ENCODE peak calls at places on chromosomes 12 and 14, in five cellular contexts. H is A549, Y is pancreas, T is lung, O is fibroblast of mammary gland. I is an unnamed sample.

GRCh38 chr12:45553204-45553603 is 176.3 kb upstream of the ARID2 start:
- DNase-seq in H (no peak), Y (no peak), T (no peak), O (peak), I (no peak)

GRCh38 chr12:570237-570925 is 92.9 kb downstream of the NINJ2 start:
- DNase-seq in H (peak), Y (peak), T (peak), O (peak), I (no peak)

GRCh38 chr14:77206877-77207389 is 25.3 kb downstream of the TMEM63C start:
- DNase-seq in H (no peak), Y (no peak), T (no peak), O (no peak), I (no peak)

GRCh38 chr14:61145258-61145902 is 135.8 kb downstream of the TMEM30B start:
- DNase-seq in H (no peak), Y (no peak), T (peak), O (peak), I (no peak)

GRCh38 chr12:27060740-27061139 is 21.6 kb downstream of the C12orf71 start:
- DNase-seq in H (no peak), Y (no peak), T (no peak), O (peak), I (no peak)

GRCh38 chr14:96122496-96122895 is 82.1 kb upstream of the BDKRB2 start:
- DNase-seq in H (no peak), Y (no peak), T (no peak), O (peak), I (no peak)

GRCh38 chr14:67749341-67750110 is 47.8 kb downstream of the RDH12 start:
- DNase-seq in H (no peak), Y (no peak), T (no peak), O (no peak), I (no peak)

GRCh38 chr14:90553298-90553920 is 156.6 kb downstream of the CALM1 start:
- DNase-seq in H (no peak), Y (no peak), T (no peak), O (no peak), I (no peak)

GRCh38 chr14:99028041-99028440 is 244.0 kb downstream of the BCL11B start:
- DNase-seq in H (no peak), Y (no peak), T (no peak), O (no peak), I (no peak)

GRCh38 chr12:21677204-21677603 is 19.6 kb upstream of the LDHB start:
- DNase-seq in H (no peak), Y (no peak), T (no peak), O (no peak), I (no peak)

GRCh38 chr14:61923348-61923747 is 161.1 kb downstream of the SNAPC1 start:
- DNase-seq in H (no peak), Y (no peak), T (no peak), O (peak), I (no peak)

GRCh38 chr14:53696217-53696965 is 260.2 kb downstream of the BMP4 start:
- DNase-seq in H (no peak), Y (no peak), T (no peak), O (peak), I (no peak)

GRCh38 chr14:60618200-60618599 is 31.1 kb downstream of the SIX1 start:
- DNase-seq in H (no peak), Y (no peak), T (no peak), O (no peak), I (no peak)

GRCh38 chr14:76742961-76743360 is 18.3 kb upstream of the VASH1 start:
- DNase-seq in H (no peak), Y (no peak), T (no peak), O (no peak), I (no peak)

GRCh38 chr12:9751204-9752144 is 9.2 kb downstream of the CD69 start:
- DNase-seq in H (peak), Y (no peak), T (no peak), O (peak), I (no peak)

GRCh38 chr12:2613674-2614073 is 181.1 kb upstream of the FKBP4 start:
- DNase-seq in H (peak), Y (no peak), T (no peak), O (peak), I (no peak)

GRCh38 chr12:94145231-94145979 is 3.0 kb upstream of the PLXNC1 start:
- DNase-seq in H (no peak), Y (no peak), T (no peak), O (peak), I (no peak)

GRCh38 chr12:25424186-25424854 is 128.8 kb downstream of the LMNTD1 start:
- DNase-seq in H (no peak), Y (no peak), T (no peak), O (peak), I (no peak)

GRCh38 chr14:23443881-23444280 is 8.4 kb upstream of the MYH7 start:
- DNase-seq in H (no peak), Y (no peak), T (no peak), O (no peak), I (no peak)

GRCh38 chr12:113227686-113228391 is 6.6 kb downstream of the TPCN1 start:
- DNase-seq in H (no peak), Y (no peak), T (no peak), O (no peak), I (no peak)

GRCh38 chr12:120532701-120533238 is 1.4 kb upstream of the RNF10 start:
- DNase-seq in H (no peak), Y (no peak), T (no peak), O (no peak), I (no peak)

GRCh38 chr14:71371711-71372396 is 464.6 kb downstream of the PCNX1 start:
- DNase-seq in H (no peak), Y (no peak), T (no peak), O (peak), I (no peak)

GRCh38 chr12:84596276-84596675 is 316.3 kb downstream of the SLC6A15 start:
- DNase-seq in H (no peak), Y (no peak), T (no peak), O (no peak), I (no peak)

GRCh38 chr14:57753821-57754220 is 112.1 kb downstream of the SLC35F4 start:
- DNase-seq in H (no peak), Y (no peak), T (no peak), O (no peak), I (no peak)

GRCh38 chr14:32657081-32657480 is 281.6 kb upstream of the NPAS3 start:
- DNase-seq in H (no peak), Y (no peak), T (peak), O (peak), I (no peak)

GRCh38 chr12:19953734-19954133 is 414.6 kb upstream of the PDE3A start:
- DNase-seq in H (no peak), Y (no peak), T (no peak), O (no peak), I (no peak)

DNA sequence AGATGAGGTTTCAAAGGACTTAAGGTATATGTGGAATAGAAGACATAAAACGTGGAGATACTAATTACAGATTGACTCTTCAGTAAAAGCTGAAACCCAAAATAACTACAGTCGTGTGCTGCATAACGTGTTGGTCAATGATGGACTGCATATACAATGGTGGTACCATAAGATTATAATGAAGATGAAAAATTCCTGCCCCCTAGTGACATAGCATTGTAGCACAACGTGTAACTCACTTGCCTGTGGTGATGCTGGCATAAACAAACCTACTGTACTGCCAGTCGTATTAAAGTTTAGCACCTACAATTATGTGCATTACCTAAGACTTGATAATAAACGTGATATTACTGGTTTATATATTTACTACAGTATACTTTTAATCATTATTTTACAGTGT is 150.3 kb downstream of the LRRK2 start:
- DNase-seq in H (no peak), Y (no peak), T (no peak), O (peak), I (no peak)
- TF ChIP-seq CTCF in H (peak), Y (no peak), T (no peak), O (peak), I (no peak)

GRCh38 chr14:64800000-64800399 is 79.7 kb downstream of the SPTB start:
- DNase-seq in H (peak), Y (no peak), T (peak), O (peak), I (no peak)
- TF ChIP-seq CTCF in H (peak), Y (peak), T (no peak), O (peak), I (no peak)

GRCh38 chr14:74843653-74844052 is 32.3 kb downstream of the PROX2 start:
- DNase-seq in H (no peak), Y (no peak), T (no peak), O (peak), I (no peak)
- TF ChIP-seq CTCF in H (no peak), Y (no peak), T (no peak), O (peak), I (no peak)

DNA sequence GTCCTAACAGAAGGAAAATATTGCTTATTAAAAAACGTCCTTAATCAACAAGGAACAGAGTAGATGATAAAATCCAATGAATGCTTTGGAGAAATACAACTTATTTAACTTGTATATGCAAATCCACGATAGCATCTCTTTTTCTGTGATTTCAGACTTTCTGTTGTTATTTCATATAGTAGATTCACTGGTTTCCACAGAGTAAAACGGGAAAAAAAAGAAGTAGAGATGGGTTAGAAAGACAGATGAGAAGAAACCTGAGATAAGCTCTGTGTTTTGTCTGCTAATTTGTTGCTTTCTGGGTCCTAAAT is 447.7 kb downstream of the RERGL start:
- DNase-seq in H (no peak), Y (no peak), T (no peak), O (no peak), I (no peak)
- TF ChIP-seq CTCF in H (no peak), Y (peak), T (no peak), O (no peak), I (no peak)

GRCh38 chr14:74573421-74574091 is 38.5 kb downstream of the LTBP2 start:
- DNase-seq in H (no peak), Y (no peak), T (no peak), O (no peak), I (no peak)
- TF ChIP-seq CTCF in H (no peak), Y (no peak), T (no peak), O (no peak), I (no peak)

GRCh38 chr12:51895378-51896135 is 7.7 kb downstream of the ANKRD33 start:
- DNase-seq in H (no peak), Y (no peak), T (no peak), O (no peak), I (no peak)
- TF ChIP-seq CTCF in H (no peak), Y (no peak), T (no peak), O (no peak), I (no peak)

GRCh38 chr12:54166543-54167499 is 22.0 kb downstream of the SMUG1 start:
- DNase-seq in H (no peak), Y (no peak), T (no peak), O (no peak), I (no peak)

GRCh38 chr12:54173066-54173726 is 15.6 kb downstream of the SMUG1 start:
- DNase-seq in H (no peak), Y (no peak), T (no peak), O (peak), I (no peak)

GRCh38 chr12:54172102-54172630 is 16.6 kb downstream of the SMUG1 start:
- DNase-seq in H (no peak), Y (no peak), T (no peak), O (no peak), I (no peak)

GRCh38 chr12:54167500-54167896 is 21.3 kb downstream of the SMUG1 start:
- DNase-seq in H (no peak), Y (no peak), T (no peak), O (no peak), I (no peak)

DNA sequence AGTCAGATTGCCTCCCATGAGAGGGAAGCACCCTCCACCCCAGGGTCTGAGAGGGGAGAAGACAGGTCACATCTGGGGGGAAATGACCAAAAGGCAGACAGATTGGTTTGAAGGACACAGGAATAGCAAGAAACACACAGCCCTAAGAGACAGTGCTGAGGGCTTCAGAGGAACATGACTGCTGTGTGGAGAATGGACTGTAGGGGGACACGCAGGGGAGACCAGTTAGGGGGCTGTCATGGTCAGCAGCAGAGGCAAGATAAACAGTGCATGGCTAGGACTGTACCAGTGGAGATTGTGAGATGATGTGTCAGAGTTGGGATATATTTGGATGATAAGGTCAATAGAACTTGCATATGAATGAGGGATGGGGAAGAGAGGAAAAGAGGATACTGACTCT is 19.7 kb downstream of the SMUG1 start:
- DNase-seq in H (no peak), Y (no peak), T (no peak), O (no peak), I (no peak)
- TF ChIP-seq CTCF in H (no peak), Y (no peak), T (no peak), O (no peak), I (no peak)

GRCh38 chr12:59173696-59174095 is 253.4 kb upstream of the LRIG3 start:
- DNase-seq in H (no peak), Y (no peak), T (no peak), O (peak), I (no peak)
- TF ChIP-seq CTCF in H (no peak), Y (no peak), T (no peak), O (peak), I (no peak)

DNA sequence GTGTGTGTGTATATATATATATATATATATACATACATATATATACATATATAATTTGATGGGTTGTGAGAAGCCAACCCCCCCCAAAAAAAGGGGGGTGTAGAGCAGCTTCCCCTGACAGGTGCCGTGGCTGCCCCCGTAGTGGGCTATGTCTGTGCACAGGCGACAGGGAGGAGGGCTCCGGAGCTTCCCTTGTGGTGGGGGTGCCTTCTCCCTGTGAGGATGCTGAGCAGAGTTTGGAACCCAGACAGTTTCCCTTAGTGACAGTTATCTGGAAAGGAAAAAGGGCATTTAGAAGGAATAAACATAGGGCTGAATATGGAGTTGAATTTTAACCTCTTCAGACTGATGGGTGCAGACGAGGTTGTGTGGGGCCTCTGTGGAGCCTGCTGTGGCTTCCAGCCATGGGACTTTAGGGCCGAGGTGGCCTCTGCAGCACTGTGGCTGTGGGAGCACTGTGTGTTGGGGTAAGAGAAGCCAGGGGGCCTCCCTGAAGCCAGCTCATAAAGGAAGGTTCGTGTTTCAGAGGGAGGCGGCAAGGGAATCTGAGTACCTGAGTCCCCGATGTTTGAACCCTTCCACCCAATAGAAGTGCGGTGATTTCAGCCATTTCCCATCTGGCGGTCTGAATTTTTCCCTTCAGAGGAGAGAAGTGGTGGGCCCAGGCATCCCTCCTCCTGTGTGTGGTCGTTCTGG is 19.8 kb downstream of the XRCC3 start:
- DNase-seq in H (no peak), Y (no peak), T (no peak), O (no peak), I (no peak)
- TF ChIP-seq CTCF in H (no peak), Y (no peak), T (no peak), O (no peak), I (no peak)

DNA sequence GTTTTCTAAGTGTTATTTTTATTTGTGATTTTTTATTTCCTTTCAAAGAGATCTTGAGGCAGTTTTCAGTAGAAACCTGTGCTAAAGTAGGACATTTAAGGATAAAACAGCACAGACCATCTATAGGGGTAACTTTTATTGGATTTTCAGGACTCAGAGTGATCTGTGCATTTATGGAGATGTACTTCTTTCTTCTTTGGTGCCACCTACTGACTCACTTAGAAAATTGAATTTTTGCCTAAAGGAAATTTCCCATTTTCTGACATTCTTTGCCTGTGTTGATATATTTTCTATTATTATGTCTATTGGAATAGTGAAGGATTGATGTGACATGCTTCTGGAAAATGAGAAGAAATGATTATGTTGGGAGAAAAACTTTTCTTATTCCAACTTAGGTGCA is 113.0 kb downstream of the UNC79 start:
- DNase-seq in H (peak), Y (no peak), T (no peak), O (peak), I (no peak)
- TF ChIP-seq CTCF in H (peak), Y (peak), T (no peak), O (peak), I (no peak)

I was measured in natural killer cell.